ENCODE peak calls at places on chromosomes 2 and 18, in six cellular contexts. H, G, F, Z, I and E are unnamed samples.

GRCh38 chr2:73386894-73387636 is 1.4 kb downstream of the ALMS1 start:
- DNase-seq in F (no peak), H (no peak), G (no peak), I (no peak), Z (no peak), E (no peak)

GRCh38 chr2:209766613-209767012 is 5.0 kb upstream of the UNC80 start:
- DNase-seq in I (no peak), G (no peak), Z (no peak), F (no peak), H (no peak), E (no peak)

GRCh38 chr18:8121091-8121490 is 488.1 kb upstream of the RAB12 start:
- DNase-seq in Z (no peak), I (no peak), H (no peak), F (no peak), G (no peak), E (no peak)

GRCh38 chr18:36335476-36336279 is 38.2 kb downstream of the FHOD3 start:
- DNase-seq in G (no peak), F (no peak), I (no peak), Z (no peak), H (no peak), E (no peak)

GRCh38 chr2:238281826-238282480 is 6.5 kb downstream of the PER2 start:
- DNase-seq in Z (no peak), H (no peak), F (no peak), G (no peak), I (no peak), E (no peak)

GRCh38 chr2:235433860-235434259 is 60.0 kb upstream of the AGAP1 start:
- DNase-seq in Z (peak; percentile 32), H (peak; percentile 95), G (no peak), F (peak; percentile 82), I (peak; percentile 61), E (no peak)

GRCh38 chr2:130391058-130391871 is 35.4 kb downstream of the PTPN18 start:
- DNase-seq in G (peak; percentile 41), H (peak; percentile 82), I (peak; percentile 85), Z (peak; percentile 95), F (peak; percentile 92), E (peak; percentile 71)

GRCh38 chr2:42886921-42887320 is 94.5 kb upstream of the HAAO start:
- DNase-seq in Z (no peak), I (no peak), G (no peak), F (no peak), H (no peak), E (no peak)

GRCh38 chr2:191661099-191661681 is 16.7 kb upstream of the NABP1 start:
- DNase-seq in G (no peak), Z (no peak), F (no peak), H (no peak), I (no peak), E (no peak)

GRCh38 chr2:167342769-167343168 is 454.5 kb downstream of the XIRP2 start:
- DNase-seq in F (no peak), I (no peak), H (no peak), G (no peak), Z (no peak), E (no peak)

GRCh38 chr2:31107588-31108300 is 30.5 kb downstream of the GALNT14 start:
- DNase-seq in I (no peak), H (no peak), Z (no peak), G (no peak), F (no peak), E (no peak)

GRCh38 chr2:97355887-97356286 is 233.8 kb downstream of the ANKRD36B start:
- DNase-seq in Z (no peak), F (no peak), I (no peak), G (no peak), H (no peak), E (no peak)

GRCh38 chr2:196617430-196617829 is 22.1 kb upstream of the CCDC150 start:
- DNase-seq in I (no peak), F (no peak), Z (no peak), H (no peak), G (no peak), E (no peak)

GRCh38 chr2:193076995-193077394 is 882.3 kb upstream of the TMEFF2 start:
- DNase-seq in G (no peak), I (no peak), H (no peak), F (no peak), Z (no peak), E (no peak)

GRCh38 chr2:137937778-137938177 is 26.5 kb upstream of the HNMT start:
- DNase-seq in F (no peak), H (no peak), G (no peak), Z (no peak), I (no peak), E (peak; percentile 70)
- H3K27me3 ChIP-seq in F (no peaks in the 10 kb centered on the region), H (no peaks in the 10 kb centered on the region), G (no peaks in the 10 kb centered on the region), Z (no peaks in the 10 kb centered on the region), I (no peaks in the 10 kb centered on the region), E (no peaks in the 10 kb centered on the region)

DNA sequence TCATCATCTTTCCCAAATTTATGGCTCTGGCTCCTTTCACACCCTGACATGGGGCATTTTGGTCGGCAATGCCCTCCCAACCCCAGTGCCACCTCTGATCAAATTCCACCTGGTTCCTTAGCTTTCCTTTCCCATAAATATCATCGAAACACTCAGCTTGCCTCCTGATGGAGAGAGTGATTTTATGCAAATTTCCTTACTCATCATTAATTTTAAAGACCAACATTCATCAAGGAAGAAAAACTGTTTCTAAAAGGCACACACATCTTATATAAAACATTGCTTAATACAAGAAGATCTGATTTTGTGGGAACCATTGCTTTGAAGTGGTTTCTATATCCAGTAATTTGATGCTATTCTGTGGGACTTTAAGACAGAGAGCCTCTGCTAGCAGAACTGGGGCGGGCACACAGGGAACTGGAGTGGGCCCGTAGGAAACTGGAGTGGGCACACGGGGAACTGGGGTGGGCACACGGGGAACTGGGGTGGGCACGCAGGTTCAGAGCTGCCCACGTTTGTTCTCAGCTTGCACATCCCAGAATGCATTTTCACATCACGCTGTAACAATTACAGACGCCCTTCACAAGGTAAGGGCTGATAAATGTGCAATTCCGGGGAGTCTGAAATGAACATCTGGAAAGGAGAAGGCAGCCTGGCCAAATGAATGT is 174.1 kb downstream of the RTP5 start:
- DNase-seq in G (no peak), F (no peak), I (no peak), Z (no peak), H (no peak), E (no peak)
- H3K27me3 ChIP-seq in G (no peaks in the 10 kb centered on the region), F (no peaks in the 10 kb centered on the region), I (peaks cover 77% of the 10 kb centered on the region), Z (no peaks in the 10 kb centered on the region), H (peaks cover 28% of the 10 kb centered on the region), E (peaks cover 24% of the 10 kb centered on the region)

GRCh38 chr2:176158306-176158643 is 1.2 kb downstream of the HOXD3 start:
- DNase-seq in H (no peak), I (no peak), F (no peak), G (no peak), Z (no peak), E (peak; percentile 20)
- H3K27me3 ChIP-seq in H (no peaks in the 10 kb centered on the region), I (peaks cover 100% of the 10 kb centered on the region), F (peaks cover 59% of the 10 kb centered on the region), G (peaks cover 67% of the 10 kb centered on the region), Z (peaks cover 34% of the 10 kb centered on the region), E (no peaks in the 10 kb centered on the region)

GRCh38 chr2:44766777-44767176 is 174.7 kb upstream of the SIX3 start:
- DNase-seq in F (no peak), H (no peak), Z (no peak), I (no peak), G (no peak), E (no peak)

GRCh38 chr2:44770221-44771187 is 171.0 kb upstream of the SIX3 start:
- DNase-seq in G (no peak), Z (no peak), F (no peak), I (no peak), H (no peak), E (no peak)

GRCh38 chr2:44767691-44768090 is 173.8 kb upstream of the SIX3 start:
- DNase-seq in H (no peak), Z (no peak), F (no peak), G (no peak), I (no peak), E (no peak)

GRCh38 chr2:44769349-44770005 is 172.0 kb upstream of the SIX3 start:
- DNase-seq in G (no peak), Z (no peak), I (no peak), H (no peak), F (no peak), E (no peak)

GRCh38 chr2:44768438-44769236 is 172.9 kb upstream of the SIX3 start:
- DNase-seq in F (no peak), I (no peak), Z (no peak), G (no peak), H (no peak), E (no peak)
- H3K27me3 ChIP-seq in F (no peaks in the 10 kb centered on the region), I (peaks cover 89% of the 10 kb centered on the region), Z (no peaks in the 10 kb centered on the region), G (no peaks in the 10 kb centered on the region), H (peaks cover 3% of the 10 kb centered on the region), E (peaks cover 4% of the 10 kb centered on the region)

DNA sequence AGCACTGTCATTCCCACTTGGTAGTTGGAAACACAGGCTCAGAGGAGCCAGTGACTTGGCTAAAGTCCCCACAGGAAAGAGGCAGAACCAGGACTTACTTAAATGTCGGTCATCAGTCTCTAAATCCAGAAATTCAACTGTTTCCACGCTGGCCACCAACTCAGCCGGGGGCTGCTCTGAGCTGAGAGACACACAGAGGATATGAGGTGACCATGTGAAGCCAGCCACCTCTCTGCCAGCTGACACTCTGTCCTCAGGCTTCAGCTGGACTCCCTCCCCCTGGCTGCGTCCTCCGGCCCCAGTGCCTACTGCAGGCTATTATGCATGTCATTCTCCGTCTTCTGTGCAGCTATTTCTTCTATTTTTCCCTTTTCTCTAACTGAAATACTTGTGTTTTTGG is 168.9 kb downstream of the ANKRD30B start:
- DNase-seq in Z (no peak), G (no peak), F (no peak), I (no peak), H (no peak), E (no peak)
- H3K27me3 ChIP-seq in Z (no peaks in the 10 kb centered on the region), G (no peaks in the 10 kb centered on the region), F (no peaks in the 10 kb centered on the region), I (peaks cover 19% of the 10 kb centered on the region), H (no peaks in the 10 kb centered on the region), E (no peaks in the 10 kb centered on the region)